ENCODE peak calls at places on chromosome 11, in five cellular contexts. X is bronchial epithelial cell, W is astrocyte, R is ovary, F is breast epithelium. K is an unnamed sample. For H3K36me3, the result is how much of the 10 kb centered on the place peaks cover.

GRCh38 chr11:31375866-31376265 is 6.2 kb downstream of the DNAJC24 start:
- DNase-seq in R (no peak), W (no peak), X (no peak), F (no peak), K (no peak)

GRCh38 chr11:28043930-28044709 is 63.8 kb downstream of the KIF18A start:
- DNase-seq in X (no peak), W (no peak), F (no peak), R (no peak), K (no peak)

GRCh38 chr11:104028476-104028875 is 8.0 kb upstream of the DDI1 start:
- DNase-seq in F (no peak), W (peak), R (no peak), X (no peak), K (no peak)

GRCh38 chr11:65378928-65379638 is 3.4 kb downstream of the SLC25A45 start:
- DNase-seq in R (no peak), X (no peak), F (no peak), W (no peak), K (no peak)

GRCh38 chr11:124754710-124755109 is 2.7 kb upstream of the VSIG2 start:
- DNase-seq in X (no peak), W (no peak), R (no peak), F (no peak), K (no peak)

GRCh38 chr11:33682446-33682845 is 18.2 kb downstream of the C11orf91 start:
- DNase-seq in R (no peak), W (no peak), X (peak), F (no peak), K (no peak)

GRCh38 chr11:123740787-123741158 is 687 bp downstream of the ZNF202 start:
- DNase-seq in R (no peak), X (no peak), W (no peak), F (no peak), K (no peak)

GRCh38 chr11:131883332-131883731 is 512.9 kb downstream of the NTM start:
- DNase-seq in R (no peak), W (no peak), X (no peak), F (no peak), K (no peak)

GRCh38 chr11:10208045-10208674 is 85.9 kb downstream of the SBF2 start:
- DNase-seq in X (peak), W (peak), F (no peak), R (no peak), K (no peak)

GRCh38 chr11:61273151-61274078 is 21.7 kb downstream of the VWCE start:
- DNase-seq in X (no peak), W (no peak), R (no peak), F (no peak), K (no peak)

GRCh38 chr11:13277719-13278619 is at the start of gene BMAL1:
- DNase-seq in W (no peak), F (peak), X (no peak), R (peak), K (no peak)

GRCh38 chr11:61777234-61778090 is 14.9 kb downstream of the TMEM258 start:
- DNase-seq in W (no peak), X (no peak), F (peak), R (peak), K (no peak)

GRCh38 chr11:47175746-47176327 is 842 bp downstream of the ARFGAP2 start:
- DNase-seq in W (no peak), R (no peak), F (no peak), X (peak), K (no peak)

GRCh38 chr11:27420217-27420616 is 52.4 kb downstream of the LGR4 start:
- DNase-seq in R (no peak), X (no peak), F (no peak), W (no peak), K (no peak)

GRCh38 chr11:43690929-43691328 is 10.4 kb downstream of the HSD17B12 start:
- DNase-seq in F (no peak), W (no peak), R (no peak), X (no peak), K (no peak)

GRCh38 chr11:12868315-12869073 is 140.6 kb upstream of the RASSF10 start:
- DNase-seq in X (peak), F (no peak), W (no peak), R (no peak), K (no peak)

GRCh38 chr11:116192509-116193206 is 580.1 kb downstream of the BUD13 start:
- DNase-seq in R (peak), F (no peak), X (no peak), W (no peak), K (no peak)

GRCh38 chr11:120528749-120529148 is 17.2 kb downstream of the GRIK4 start:
- DNase-seq in R (no peak), X (no peak), F (no peak), W (no peak), K (no peak)

GRCh38 chr11:130671801-130672700 is 223.6 kb downstream of the ADAMTS15 start:
- DNase-seq in R (no peak), F (peak), X (peak), W (peak), K (peak)

GRCh38 chr11:122163420-122163819 is 47.4 kb upstream of the BLID start:
- DNase-seq in R (no peak), W (peak), F (no peak), X (no peak), K (peak)

GRCh38 chr11:38323961-38324761 is 1726.1 kb upstream of the RAG2 start:
- DNase-seq in F (no peak), W (no peak), X (peak), R (no peak), K (no peak)

GRCh38 chr11:59614277-59615131 is 1.1 kb downstream of the OSBP start:
- DNase-seq in W (no peak), X (peak), F (no peak), R (peak), K (no peak)

GRCh38 chr11:41784513-41785335 is 325.3 kb upstream of the LRRC4C start:
- DNase-seq in F (no peak), X (peak), W (peak), R (no peak), K (no peak)

GRCh38 chr11:33670250-33671011 is 30.2 kb downstream of the C11orf91 start:
- DNase-seq in R (no peak), X (peak), F (no peak), W (peak), K (no peak)

GRCh38 chr11:116773203-116774112 is 671 bp upstream of the BUD13 start:
- DNase-seq in F (no peak), X (peak), W (no peak), R (no peak), K (no peak)

GRCh38 chr11:65115361-65116082 is 2.0 kb downstream of the ZNHIT2 start:
- DNase-seq in X (no peak), F (no peak), R (peak), W (no peak), K (no peak)

GRCh38 chr11:69982675-69983570 is 95.2 kb upstream of the ANO1 start:
- DNase-seq in W (no peak), F (no peak), R (no peak), X (no peak), K (no peak)

GRCh38 chr11:117300301-117300700 is 9.2 kb downstream of the BACE1-AS start:
- DNase-seq in R (peak), F (no peak), X (no peak), W (peak), K (no peak)

GRCh38 chr11:8814923-8815240 is 96.1 kb upstream of the AKIP1 start:
- DNase-seq in X (no peak), F (no peak), R (no peak), W (no peak), K (no peak)

GRCh38 chr11:32113200-32113599 is 22.3 kb downstream of the RCN1 start:
- DNase-seq in X (peak), F (no peak), R (no peak), W (no peak), K (no peak)

GRCh38 chr11:12602421-12602820 is 71.8 kb upstream of the TEAD1 start:
- DNase-seq in F (no peak), X (peak), W (peak), R (no peak), K (no peak)

GRCh38 chr11:198236-198806 is 5.4 kb downstream of the SCGB1C1 start:
- DNase-seq in W (no peak), X (no peak), R (peak), F (no peak), K (no peak)

GRCh38 chr11:70033711-70034070 is 44.4 kb upstream of the ANO1 start:
- DNase-seq in X (no peak), R (no peak), F (no peak), W (no peak), K (no peak)

GRCh38 chr11:65213322-65214211 is 31.8 kb downstream of the CAPN1 start:
- DNase-seq in X (no peak), F (peak), R (no peak), W (no peak), K (no peak)

GRCh38 chr11:83033972-83034672 is 37.6 kb downstream of the RAB30 start:
- DNase-seq in W (peak), F (no peak), R (peak), X (peak), K (peak)

GRCh38 chr11:31355817-31356216 is 13.7 kb downstream of the DCDC1 start:
- DNase-seq in X (peak), F (no peak), W (no peak), R (no peak), K (no peak)

GRCh38 chr11:30488304-30488998 is 97.7 kb downstream of the MPPED2 start:
- DNase-seq in X (peak), F (no peak), W (peak), R (no peak), K (no peak)

GRCh38 chr11:10762185-10762584 is 11.1 kb downstream of the CTR9 start:
- DNase-seq in W (no peak), X (no peak), R (no peak), F (no peak), K (no peak)

DNA sequence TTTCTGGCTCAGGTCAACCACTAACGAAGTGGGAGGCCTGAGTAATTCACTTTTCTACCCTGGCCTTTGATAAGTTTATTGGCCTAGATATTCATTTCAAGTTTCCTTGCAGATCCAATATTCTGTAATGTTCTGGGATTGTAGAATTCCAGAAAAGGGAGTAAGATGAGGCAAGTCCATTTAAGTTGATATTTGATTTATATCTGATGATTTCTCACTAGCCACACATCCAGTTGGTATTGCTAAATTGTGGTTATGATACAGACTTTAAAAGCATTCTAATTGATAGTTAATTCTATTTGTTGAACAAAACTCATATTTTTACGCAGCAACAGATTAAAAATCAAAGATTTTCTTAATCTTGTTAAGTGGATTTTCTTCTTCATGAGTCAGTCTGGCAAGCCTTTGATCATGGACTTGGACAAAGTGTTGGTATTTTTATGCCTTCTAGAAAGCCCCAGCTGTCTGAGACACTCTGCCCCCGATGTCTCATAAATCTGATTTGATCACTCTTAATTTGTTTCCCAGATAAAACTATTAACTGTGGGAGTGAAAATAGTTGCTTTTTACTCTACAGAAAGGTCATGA is 336.6 kb downstream of the TMEM135 start:
- DNase-seq in F (no peak), X (no peak), R (no peak), W (peak), K (peak)
- TF ChIP-seq CTCF in F (no peak), X (no peak), R (no peak), W (no peak), K (no peak)

GRCh38 chr11:1479006-1479677 is 7.4 kb downstream of the MOB2 start:
- DNase-seq in W (no peak), X (no peak), R (peak), F (no peak), K (no peak)

GRCh38 chr11:1478544-1478943 is 8.0 kb downstream of the MOB2 start:
- DNase-seq in F (no peak), X (no peak), R (peak), W (no peak), K (no peak)

GRCh38 chr11:1478011-1478410 is 8.6 kb downstream of the MOB2 start:
- DNase-seq in F (no peak), R (peak), W (no peak), X (no peak), K (no peak)

GRCh38 chr11:1475841-1476240 is 10.7 kb downstream of the MOB2 start:
- DNase-seq in X (no peak), F (no peak), W (no peak), R (peak), K (no peak)

GRCh38 chr11:1476946-1477736 is 9.4 kb downstream of the MOB2 start:
- DNase-seq in R (no peak), F (no peak), W (no peak), X (no peak), K (no peak)
- H3K36me3 ChIP-seq in R (under half), F (under half), W (under half), X (under half), K (under half)

DNA sequence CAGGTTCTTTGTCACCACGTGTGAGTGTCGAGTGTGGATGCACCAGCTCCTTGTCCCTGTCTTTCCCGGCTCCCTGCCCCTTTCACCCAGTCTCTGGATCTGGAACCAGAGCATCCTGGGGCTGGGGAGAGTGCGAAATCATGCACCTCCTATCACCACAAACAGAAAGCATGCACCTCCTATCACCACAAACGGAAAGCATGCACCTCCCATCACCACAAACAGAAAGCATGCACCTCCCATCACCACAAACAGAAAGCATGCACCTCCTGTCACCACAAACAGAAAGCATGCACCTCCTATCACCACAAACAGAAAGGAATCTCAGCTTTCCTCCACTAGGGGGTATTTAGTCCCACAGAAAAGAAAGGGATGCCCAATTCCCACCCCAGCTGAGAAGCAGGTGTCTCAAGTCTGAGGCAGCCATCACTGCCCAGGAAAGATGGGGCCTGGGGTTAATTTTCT is 5.9 kb upstream of the GLB1L3 start:
- DNase-seq in W (no peak), X (no peak), F (no peak), R (no peak), K (no peak)
- TF ChIP-seq CTCF in W (peak), X (no peak), F (no peak), R (no peak), K (no peak)

DNA sequence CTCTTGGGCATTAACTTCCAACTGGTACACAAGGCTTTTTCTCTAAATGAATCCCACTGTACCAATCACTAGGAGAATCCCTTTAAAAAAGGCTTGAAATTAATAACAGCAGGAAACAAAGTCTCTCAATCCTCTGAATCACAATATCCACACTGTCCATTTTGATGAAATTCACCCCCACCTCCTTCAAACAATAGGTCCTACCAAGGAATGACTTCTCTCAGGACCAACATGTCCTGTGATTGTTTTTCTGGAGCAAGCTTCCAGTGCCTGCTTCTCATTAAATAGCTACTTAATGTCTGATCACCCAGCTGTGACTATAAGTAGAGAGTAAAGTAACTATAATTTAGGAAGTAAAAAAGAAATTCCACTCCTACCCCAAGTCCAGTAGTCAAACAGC is 13.1 kb downstream of the NUMA1 start:
- DNase-seq in R (no peak), W (no peak), F (no peak), X (no peak), K (no peak)
- H3K36me3 ChIP-seq in R (under half), W (under half), F (under half), X (under half), K (under half)

DNA sequence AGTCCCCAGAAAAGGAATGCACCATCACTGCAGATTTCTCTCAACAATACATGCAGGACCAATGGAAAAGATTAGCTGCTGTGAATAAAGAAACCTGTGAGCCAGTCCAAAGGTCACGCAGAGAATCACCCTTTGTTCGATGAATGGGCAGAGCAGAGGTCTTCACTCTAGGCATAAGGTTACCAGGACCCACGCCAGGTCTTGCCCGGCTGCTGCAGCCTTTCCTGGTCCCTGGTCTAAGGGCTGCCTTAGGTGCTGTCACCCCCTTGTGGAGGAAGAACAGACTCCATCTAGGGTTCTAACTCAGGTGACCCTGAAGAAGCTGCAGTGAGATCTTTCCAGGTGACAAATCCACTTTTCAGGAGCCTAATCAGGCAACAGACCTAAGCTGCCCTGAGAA is 29.0 kb upstream of the NAP1L4 start:
- DNase-seq in R (no peak), X (peak), W (no peak), F (no peak), K (no peak)
- TF ChIP-seq CTCF in R (no peak), X (peak), W (peak), F (peak), K (peak)

GRCh38 chr11:35735411-35735810 is 72.8 kb downstream of the TRIM44 start:
- DNase-seq in X (no peak), R (no peak), W (no peak), F (no peak), K (no peak)
- H3K36me3 ChIP-seq in X (under half), R (under half), W (under half), F (under half), K (under half)

DNA sequence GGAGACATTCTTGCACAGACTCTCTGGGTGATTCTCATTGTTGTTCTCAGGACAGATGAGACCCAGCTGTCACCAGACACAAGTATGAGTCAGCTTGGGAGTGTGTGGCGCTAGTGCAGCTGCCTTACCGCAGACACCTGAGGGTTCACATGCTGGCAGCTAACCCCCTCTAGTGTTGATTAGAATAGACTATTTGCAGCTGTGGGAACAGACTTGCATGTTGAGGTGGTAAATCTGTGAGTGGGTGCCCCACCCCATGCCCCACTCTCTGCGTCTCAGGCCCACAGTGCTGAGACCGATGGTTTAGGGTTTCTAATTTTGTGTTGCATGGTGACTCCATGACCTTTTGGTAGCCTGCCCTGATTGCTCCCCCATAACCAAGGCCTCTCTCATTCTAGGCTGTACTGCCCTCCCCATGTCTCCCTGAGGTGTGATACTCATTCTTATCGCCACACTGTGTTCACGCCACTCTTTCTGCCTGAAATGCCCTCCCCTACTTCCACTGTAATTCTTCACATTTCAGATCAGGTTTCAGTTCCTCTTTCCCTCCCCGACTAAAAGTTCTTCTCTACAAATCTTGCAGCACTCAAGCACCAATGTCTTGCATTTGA is 73.7 kb upstream of the KIRREL3 start:
- DNase-seq in W (peak), R (no peak), X (peak), F (no peak), K (peak)
- TF ChIP-seq CTCF in W (peak), R (no peak), X (no peak), F (no peak), K (peak)

DNA sequence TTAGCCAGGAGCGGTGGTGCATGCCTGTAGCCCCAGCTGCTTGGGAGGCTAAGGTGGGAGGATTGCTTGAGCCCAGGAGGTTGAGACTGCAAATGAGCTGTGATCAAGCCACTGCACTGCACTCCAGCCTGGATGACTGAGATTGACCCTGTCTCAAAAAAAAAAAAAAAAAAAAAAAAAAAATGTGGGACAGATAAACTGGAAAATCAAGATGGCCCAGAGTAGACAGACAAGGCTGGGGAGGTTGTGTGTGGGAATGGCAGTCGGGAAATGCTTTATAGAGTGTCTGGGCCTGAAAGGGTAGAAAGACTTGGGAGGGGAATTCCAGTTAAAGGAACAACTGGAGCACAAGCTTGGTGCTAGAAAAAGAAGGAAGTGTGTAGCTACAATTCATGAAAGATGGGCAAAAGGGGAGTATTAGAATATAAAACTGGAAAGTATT is 18.2 kb upstream of the WDR74 start:
- DNase-seq in W (no peak), X (peak), R (no peak), F (no peak), K (no peak)
- H3K36me3 ChIP-seq in W (under half), X (under half), R (under half), F (under half), K (under half)

K was measured in BJ.